ENCODE peak calls at places on chromosomes 4 and X, in six cellular contexts. Z is NCI-H524, Y is GM04504, H is AG08396, D is NT2/D1, L is keratinocyte. K is an unnamed sample.

GRCh38 chr4:169188204-169188603 is 82.6 kb downstream of the SH3RF1 start:
- DNase-seq in Z (no peak), Y (no peak), H (no peak), D (no peak), L (no peak), K (no peak)

GRCh38 chrX:37454537-37455285 is 105.5 kb downstream of the PRRG1 start:
- DNase-seq in Z (no peak), Y (no peak), H (no peak), D (no peak), L (peak; percentile 45), K (no peak)

GRCh38 chr4:17765514-17766286 is 15.7 kb downstream of the FAM184B start:
- DNase-seq in Z (no peak), Y (no peak), H (no peak), D (no peak), L (no peak), K (no peak)

GRCh38 chr4:103802766-103803165 is 83.0 kb upstream of the TACR3 start:
- DNase-seq in Z (no peak), Y (no peak), H (no peak), D (no peak), L (no peak), K (no peak)

GRCh38 chrX:153685751-153686676 is 1.7 kb upstream of the SLC6A8 start:
- DNase-seq in Z (no peak), Y (no peak), H (no peak), D (no peak), L (no peak), K (no peak)

GRCh38 chr4:71187399-71188196 is 151.2 kb upstream of the SLC4A4 start:
- DNase-seq in Z (peak; percentile 44), Y (no peak), H (peak; percentile 68), D (no peak), L (no peak), K (no peak)

GRCh38 chr4:27239651-27240050 is 379.0 kb downstream of the STIM2 start:
- DNase-seq in Z (no peak), Y (no peak), H (no peak), D (no peak), L (no peak), K (no peak)

GRCh38 chr4:22191565-22192301 is 243.2 kb upstream of the KCNIP4 start:
- DNase-seq in Z (no peak), Y (no peak), H (no peak), D (no peak), L (no peak), K (no peak)

GRCh38 chr4:108940086-108941033 is 177.5 kb upstream of the ETNPPL start:
- DNase-seq in Z (no peak), Y (no peak), H (no peak), D (no peak), L (peak; percentile 25), K (no peak)

GRCh38 chrX:47206316-47206715 is 12.2 kb upstream of the CDK16 start:
- DNase-seq in Z (no peak), Y (no peak), H (no peak), D (no peak), L (no peak), K (no peak)

GRCh38 chrX:70439016-70439415 is 5.6 kb upstream of the DLG3 start:
- DNase-seq in Z (no peak), Y (no peak), H (peak; percentile 7), D (no peak), L (no peak), K (no peak)

GRCh38 chr4:673349-674091 is 556 bp downstream of the ATP5ME start:
- DNase-seq in Z (no peak), Y (no peak), H (peak; percentile 73), D (no peak), L (no peak), K (no peak)

GRCh38 chrX:134794692-134795091 is 136.4 kb upstream of the PLAC1 start:
- DNase-seq in Z (no peak), Y (no peak), H (no peak), D (no peak), L (no peak), K (no peak)

GRCh38 chr4:26402458-26402857 is 81.6 kb downstream of the RBPJ start:
- DNase-seq in Z (no peak), Y (no peak), H (no peak), D (no peak), L (no peak), K (no peak)

GRCh38 chrX:142186103-142186502 is 19.0 kb downstream of the MAGEC2 start:
- DNase-seq in Z (no peak), Y (no peak), H (no peak), D (no peak), L (no peak), K (no peak)

GRCh38 chr4:101953949-101954348 is 163.4 kb downstream of the BANK1 start:
- DNase-seq in Z (no peak), Y (no peak), H (peak; percentile 3), D (peak; percentile 38), L (peak; percentile 65), K (no peak)

GRCh38 chr4:186688150-186688943 is 35.3 kb downstream of the FAT1 start:
- DNase-seq in Z (no peak), Y (no peak), H (no peak), D (peak; percentile 85), L (no peak), K (no peak)

GRCh38 chr4:151540728-151541437 is 131.9 kb downstream of the FHIP1A start:
- DNase-seq in Z (no peak), Y (peak; percentile 52), H (peak; percentile 48), D (no peak), L (peak; percentile 97), K (no peak)

GRCh38 chrX:940691-941090 is 271.8 kb downstream of the CRLF2 start:
- DNase-seq in Z (no peak), Y (no peak), H (no peak), D (no peak), L (no peak), K (no peak)

GRCh38 chrX:77918568-77918967 is 8.1 kb downstream of the ATP7A start:
- DNase-seq in Z (no peak), Y (no peak), H (no peak), D (no peak), L (no peak), K (no peak)

GRCh38 chr4:155588437-155588836 is 78.2 kb upstream of the GUCY1A1 start:
- DNase-seq in Z (no peak), Y (no peak), H (no peak), D (no peak), L (no peak), K (no peak)

GRCh38 chr4:15598644-15599043 is 56.5 kb downstream of the FBXL5 start:
- DNase-seq in Z (no peak), Y (no peak), H (peak; percentile 6), D (no peak), L (no peak), K (no peak)

GRCh38 chrX:3461824-3462508 is 115.5 kb upstream of the MXRA5 start:
- DNase-seq in Z (no peak), Y (no peak), H (no peak), D (no peak), L (no peak), K (no peak)

GRCh38 chrX:68684291-68684918 is 36.9 kb downstream of the STARD8 start:
- DNase-seq in Z (no peak), Y (no peak), H (no peak), D (no peak), L (no peak), K (peak; percentile 82)

GRCh38 chr4:4780634-4781287 is 78.7 kb upstream of the MSX1 start:
- DNase-seq in Z (no peak), Y (no peak), H (peak; percentile 73), D (no peak), L (no peak), K (peak; percentile 20)

GRCh38 chr4:147408189-147408588 is 72.7 kb upstream of the EDNRA start:
- DNase-seq in Z (no peak), Y (no peak), H (no peak), D (no peak), L (no peak), K (no peak)

GRCh38 chrX:15072880-15073279 is 197.0 kb downstream of the ASB9 start:
- DNase-seq in Z (no peak), Y (no peak), H (no peak), D (no peak), L (no peak), K (no peak)

GRCh38 chrX:107736781-107737531 is 38.6 kb downstream of the TSC22D3 start:
- DNase-seq in Z (no peak), Y (no peak), H (no peak), D (peak; percentile 78), L (no peak), K (no peak)

GRCh38 chrX:47168495-47169073 is 23.6 kb downstream of the RBM10 start:
- DNase-seq in Z (no peak), Y (no peak), H (no peak), D (no peak), L (no peak), K (peak; percentile 38)

GRCh38 chr4:185853841-185854240 is 41.8 kb upstream of the SORBS2 start:
- DNase-seq in Z (no peak), Y (no peak), H (no peak), D (no peak), L (no peak), K (no peak)

GRCh38 chr4:142585411-142585810 is 260.7 kb downstream of the INPP4B start:
- DNase-seq in Z (no peak), Y (peak; percentile 3), H (no peak), D (no peak), L (no peak), K (no peak)

GRCh38 chrX:129785160-129785947 is 5.6 kb downstream of the SASH3 start:
- DNase-seq in Z (no peak), Y (no peak), H (no peak), D (no peak), L (no peak), K (peak; percentile 67)

GRCh38 chrX:54043696-54044125 is 562 bp downstream of the PHF8 start:
- DNase-seq in Z (peak; percentile 4), Y (peak; percentile 9), H (peak; percentile 36), D (peak; percentile 28), L (no peak), K (peak; percentile 78)

GRCh38 chr4:100391913-100392312 is 125.9 kb downstream of the EMCN start:
- DNase-seq in Z (no peak), Y (no peak), H (peak; percentile 5), D (no peak), L (peak; percentile 2), K (no peak)